ENCODE peak calls at places on chromosomes 16 and 17, in five cellular contexts. J is cardiac muscle cell, N is ovary, F is progenitor cell of endocrine pancreas, I is fibroblast of the aortic adventitia. D is an unnamed sample.

GRCh38 chr17:7714721-7715594 is 2.6 kb upstream of the DNAH2 start:
- DNase-seq in N (no peak), J (no peak), F (no peak), I (no peak), D (no peak)

GRCh38 chr16:50121721-50122445 is 31.2 kb upstream of the TENT4B start:
- DNase-seq in J (no peak), I (no peak), N (no peak), F (no peak), D (peak; percentile 73)

GRCh38 chr16:30335598-30336474 is 19.3 kb downstream of the CD2BP2 start:
- DNase-seq in J (peak; percentile 41), I (peak; percentile 21), F (no peak), N (no peak), D (peak; percentile 61)

GRCh38 chr16:11321662-11322061 is 23.6 kb upstream of the RMI2 start:
- DNase-seq in J (no peak), F (no peak), I (no peak), N (no peak), D (no peak)

GRCh38 chr17:31492880-31493655 is 101.6 kb downstream of the RAB11FIP4 start:
- DNase-seq in I (no peak), J (no peak), N (no peak), F (no peak), D (peak; percentile 96)

GRCh38 chr17:18139949-18140348 is 31.4 kb downstream of the MYO15A start:
- DNase-seq in N (no peak), J (peak; percentile 36), F (no peak), I (peak; percentile 16), D (no peak)

GRCh38 chr16:89325861-89326471 is 108.5 kb downstream of the ZNF778 start:
- DNase-seq in I (peak; percentile 90), F (no peak), N (peak; percentile 66), J (peak; percentile 83), D (no peak)

GRCh38 chr17:46045639-46046038 is 46.6 kb downstream of the STH start:
- DNase-seq in J (peak; percentile 24), I (no peak), F (no peak), N (no peak), D (peak; percentile 18)

GRCh38 chr17:67487506-67487905 is 110.4 kb downstream of the PITPNC1 start:
- DNase-seq in N (no peak), I (peak; percentile 66), F (no peak), J (no peak), D (no peak)

GRCh38 chr16:29784157-29784556 is 6.1 kb downstream of the ZG16 start:
- DNase-seq in F (no peak), N (no peak), J (no peak), I (no peak), D (peak; percentile 62)

GRCh38 chr16:85699628-85700027 is 10.9 kb upstream of the GINS2 start:
- DNase-seq in N (no peak), I (peak; percentile 45), J (peak; percentile 73), F (no peak), D (no peak)

GRCh38 chr17:78174332-78174869 is 6.0 kb downstream of the SYNGR2 start:
- DNase-seq in I (no peak), F (no peak), J (no peak), N (peak; percentile 54), D (no peak)
- TF ChIP-seq CTCF in I (no peak), F (no peak), J (no peak), N (peak; percentile 22), D (no peak)

GRCh38 chr16:68235105-68235881 is 634 bp downstream of the ESRP2 start:
- DNase-seq in F (peak; percentile 42), I (no peak), J (no peak), N (peak; percentile 46), D (peak; percentile 23)
- TF ChIP-seq CTCF in F (peak; percentile 46), I (no peak), J (peak; percentile 17), N (no peak), D (no peak)

GRCh38 chr17:36459601-36460000 is 26.9 kb upstream of the ZNHIT3 start:
- DNase-seq in J (no peak), I (no peak), F (no peak), N (no peak), D (no peak)

GRCh38 chr17:36460265-36460937 is 26.1 kb upstream of the ZNHIT3 start:
- DNase-seq in N (no peak), I (no peak), J (no peak), F (no peak), D (no peak)

GRCh38 chr17:36461330-36462110 is 25.0 kb upstream of the ZNHIT3 start:
- DNase-seq in I (no peak), N (no peak), J (no peak), F (no peak), D (no peak)

GRCh38 chr17:36464765-36465088 is 21.8 kb upstream of the ZNHIT3 start:
- DNase-seq in F (no peak), J (no peak), I (no peak), N (no peak), D (no peak)

DNA sequence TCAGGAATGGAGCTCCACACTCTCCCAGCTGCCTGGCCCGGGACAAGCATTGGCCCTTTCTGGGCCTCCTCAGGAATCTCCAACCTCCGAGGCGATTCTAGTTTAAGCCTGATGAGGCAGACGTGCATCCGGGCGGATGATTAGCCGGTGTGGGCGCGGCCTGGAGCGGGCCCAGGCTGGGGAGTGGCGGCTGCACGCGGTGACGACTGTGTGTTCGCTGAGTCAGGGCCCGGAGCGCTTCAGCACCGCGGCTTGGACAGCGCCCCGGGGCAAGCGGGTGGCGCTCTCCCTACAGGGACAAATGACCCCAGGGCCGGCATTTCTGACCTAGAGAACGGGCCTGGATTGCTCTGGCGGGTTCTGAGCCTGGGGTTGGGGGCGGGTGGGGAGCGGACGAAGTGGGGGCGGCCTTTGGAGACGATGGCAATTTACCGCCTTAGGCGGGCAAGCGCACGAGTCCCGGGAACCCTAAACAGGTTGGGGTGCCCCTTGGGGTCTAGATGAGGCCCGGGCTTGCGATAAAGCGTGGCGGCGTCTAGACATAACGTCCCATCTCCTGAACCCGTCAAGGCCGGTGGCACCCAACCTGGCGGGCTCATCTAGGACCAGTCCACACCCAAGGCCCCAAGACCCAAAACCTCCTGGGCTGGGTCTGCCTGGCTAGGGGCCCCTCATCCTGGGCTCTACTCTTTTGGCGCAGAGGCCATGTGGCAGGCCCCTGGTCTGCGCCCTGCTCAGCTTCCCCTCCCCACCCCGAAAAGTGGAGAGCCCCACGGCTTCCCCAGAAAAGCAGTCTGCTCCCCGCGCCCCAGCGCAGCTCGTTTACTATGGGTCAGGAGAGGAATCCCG is 22.3 kb upstream of the ZNHIT3 start:
- DNase-seq in I (peak; percentile 59), N (no peak), F (peak; percentile 84), J (peak; percentile 90), D (peak; percentile 83)
- TF ChIP-seq CTCF in I (no peak), N (no peak), F (no peak), J (peak; percentile 13), D (no peak)

GRCh38 chr17:70604854-70605253 is 435.5 kb downstream of the KCNJ2 start:
- DNase-seq in F (no peak), N (no peak), I (no peak), J (no peak), D (no peak)
- TF ChIP-seq CTCF in F (no peak), N (no peak), I (no peak), J (no peak), D (no peak)

GRCh38 chr17:66310528-66311148 is 8.2 kb downstream of the PRKCA start:
- DNase-seq in N (no peak), I (no peak), J (no peak), F (no peak), D (peak; percentile 62)
- TF ChIP-seq CTCF in N (no peak), I (peak; percentile 11), J (peak; percentile 10), F (no peak), D (peak; percentile 33)

D was measured in activated CD8-positive, alpha-beta T cell treated with anti-CD3 and anti-CD28 coated beads for 36 hours.